ENCODE peak calls at places on chromosomes 6 and 20, in four cellular contexts. A, Y, B and Z are unnamed samples.

GRCh38 chr6:82208914-82209313 is 38.6 kb downstream of the IBTK start:
- DNase-seq in Y (no peak), A (no peak), B (no peak), Z (no peak)

GRCh38 chr20:51802170-51802745 is at the start of gene SALL4:
- DNase-seq in A (peak; percentile 85), B (peak; percentile 89), Y (no peak), Z (no peak)

GRCh38 chr6:163526356-163526755 is 111.8 kb downstream of the QKI start:
- DNase-seq in B (no peak), A (no peak), Y (no peak), Z (no peak)

GRCh38 chr6:73610444-73611275 is 43.1 kb downstream of the SLC17A5 start:
- DNase-seq in B (peak; percentile 65), Y (no peak), A (peak; percentile 43), Z (no peak)

GRCh38 chr20:50572922-50573777 is 63.0 kb downstream of the PTPN1 start:
- DNase-seq in A (peak; percentile 9), Y (peak; percentile 92), B (peak; percentile 56), Z (no peak)

GRCh38 chr6:67000121-67000520 is 1293.1 kb upstream of the EYS start:
- DNase-seq in B (no peak), Y (no peak), A (no peak), Z (no peak)

GRCh38 chr20:6162239-6162638 is 39.4 kb upstream of the FERMT1 start:
- DNase-seq in Y (peak; percentile 86), A (peak; percentile 56), B (no peak), Z (no peak)

GRCh38 chr6:166572370-166573261 is 13.9 kb downstream of the RAMACL start:
- DNase-seq in B (no peak), A (peak; percentile 25), Y (no peak), Z (no peak)

GRCh38 chr20:63517376-63518309 is 2.9 kb upstream of the PPDPF start:
- DNase-seq in Y (peak; percentile 40), B (no peak), A (no peak), Z (no peak)

GRCh38 chr20:59515013-59515905 is 89.1 kb upstream of the PHACTR3 start:
- DNase-seq in Y (peak; percentile 76), A (peak; percentile 90), B (peak; percentile 86), Z (no peak)

GRCh38 chr6:44676246-44676790 is 288.8 kb downstream of the CDC5L start:
- DNase-seq in A (no peak), B (no peak), Y (no peak), Z (no peak)
- H3K27ac ChIP-seq in A (no peak overlapping the region), B (no peak overlapping the region), Y (no peak overlapping the region), Z (no peak overlapping the region)

DNA sequence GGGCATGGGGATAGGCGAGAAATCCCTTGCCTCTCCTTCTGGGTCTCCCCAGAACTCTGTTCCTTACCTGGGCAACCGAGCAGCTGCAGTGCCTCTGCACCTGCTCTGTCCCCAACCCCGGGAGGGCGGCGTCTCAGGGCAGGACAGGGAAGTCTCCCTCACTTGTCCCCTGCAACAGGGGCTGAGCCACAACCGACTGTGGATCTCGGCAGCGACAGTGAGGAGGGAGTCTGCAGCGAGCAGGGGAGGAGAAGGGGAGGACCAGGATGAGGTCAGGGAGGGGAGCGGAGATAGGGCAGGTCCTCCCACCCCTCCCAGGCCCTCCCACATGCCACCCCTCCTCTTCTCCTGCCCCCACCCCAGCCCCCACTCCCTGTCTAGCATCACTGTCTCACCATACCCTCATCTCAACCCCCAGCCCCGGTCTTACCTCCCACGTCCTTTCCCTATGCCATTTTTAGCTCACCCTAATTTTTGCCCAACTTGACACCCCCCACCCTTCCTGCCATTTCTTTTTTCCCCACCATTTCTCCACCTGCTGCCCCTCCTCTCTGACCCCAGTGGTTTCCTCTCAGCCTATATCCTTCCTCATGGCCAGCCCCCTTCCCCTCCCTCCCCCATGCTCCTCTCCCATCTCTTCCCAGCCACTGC is at the start of gene TNXB:
- DNase-seq in Y (peak; percentile 80), A (no peak), B (no peak), Z (no peak)
- H3K27ac ChIP-seq in Y (peak within 1 kb of the TSS; percentile 67), A (no peak within 1 kb of the TSS), B (no peak within 1 kb of the TSS), Z (no peak within 1 kb of the TSS)

GRCh38 chr20:19502169-19502568 is 255.9 kb upstream of the RIN2 start:
- DNase-seq in B (no peak), Y (peak; percentile 79), A (no peak), Z (no peak)
- H3K27ac ChIP-seq in B (no peak overlapping the region), Y (peak overlapping the region; percentile 93), A (no peak overlapping the region), Z (no peak overlapping the region)

GRCh38 chr6:137873273-137873762 is 6.3 kb downstream of the TNFAIP3 start:
- DNase-seq in Y (peak; percentile 62), A (no peak), B (peak; percentile 64), Z (no peak)
- H3K27ac ChIP-seq in Y (peak overlapping the region; percentile 25), A (no peak overlapping the region), B (no peak overlapping the region), Z (no peak overlapping the region)